ENCODE peak calls at places on chromosome 19, in nine cellular contexts. I is CD8-positive, alpha-beta T cell; U is left lung; D is progenitor cell of endocrine pancreas; Y is esophagus squamous epithelium; B is sigmoid colon; Z is neural crest cell; M is omental fat pad; S is glutamatergic neuron. P is an unnamed sample.

GRCh38 chr19:33396701-33397535 is 23.4 kb downstream of the CEBPG start:
- DNase-seq in I (no peak), U (peak), D (no peak), Y (no peak), B (peak), Z (no peak), M (no peak), S (peak), P (no peak)

GRCh38 chr19:17788632-17789031 is 6.3 kb upstream of the B3GNT3 start:
- DNase-seq in I (no peak), U (no peak), D (no peak), Y (no peak), B (no peak), Z (no peak), M (no peak), S (no peak), P (no peak)

GRCh38 chr19:3178377-3178972 is at the start of gene S1PR4:
- DNase-seq in I (peak), U (no peak), D (no peak), Y (no peak), B (no peak), Z (no peak), M (no peak), S (no peak), P (no peak)

GRCh38 chr19:23075031-23075733 is 41.6 kb upstream of the ZNF730 start:
- DNase-seq in I (no peak), U (peak), D (peak), Y (no peak), B (peak), Z (peak), M (peak), S (peak), P (no peak)

GRCh38 chr19:10093295-10094186 is 7.4 kb downstream of the SHFL start:
- DNase-seq in I (no peak), U (no peak), D (no peak), Y (no peak), B (no peak), Z (no peak), M (no peak), S (no peak), P (no peak)

GRCh38 chr19:35505956-35506355 is 7.5 kb downstream of the DMKN start:
- DNase-seq in I (no peak), U (no peak), D (no peak), Y (no peak), B (no peak), Z (no peak), M (no peak), S (no peak), P (no peak)

GRCh38 chr19:35862528-35862927 is 5.8 kb downstream of the KIRREL2 start:
- DNase-seq in I (no peak), U (no peak), D (no peak), Y (no peak), B (no peak), Z (no peak), M (no peak), S (no peak), P (no peak)

GRCh38 chr19:17627161-17627560 is 61.0 kb downstream of the UNC13A start:
- DNase-seq in I (no peak), U (no peak), D (no peak), Y (no peak), B (no peak), Z (no peak), M (no peak), S (no peak), P (no peak)

GRCh38 chr19:6056801-6057650 is 53.3 kb downstream of the RFX2 start:
- DNase-seq in I (no peak), U (peak), D (no peak), Y (no peak), B (peak), Z (no peak), M (peak), S (no peak), P (peak)

GRCh38 chr19:55640043-55640576 is 692 bp upstream of the ZNF580 start:
- DNase-seq in I (peak), U (peak), D (no peak), Y (no peak), B (peak), Z (no peak), M (no peak), S (peak), P (no peak)

GRCh38 chr19:38737921-38738731 is 6.1 kb downstream of the CAPN12 start:
- DNase-seq in I (no peak), U (no peak), D (no peak), Y (no peak), B (peak), Z (no peak), M (no peak), S (no peak), P (no peak)

GRCh38 chr19:7506385-7507328 is 9.2 kb upstream of the ZNF358 start:
- DNase-seq in I (peak), U (peak), D (no peak), Y (peak), B (peak), Z (peak), M (no peak), S (peak), P (peak)

GRCh38 chr19:46886546-46887239 is 25.9 kb downstream of the ARHGAP35 start:
- DNase-seq in I (no peak), U (no peak), D (no peak), Y (no peak), B (no peak), Z (no peak), M (no peak), S (no peak), P (no peak)

GRCh38 chr19:2627319-2627829 is 75.1 kb downstream of the GNG7 start:
- DNase-seq in I (no peak), U (peak), D (no peak), Y (peak), B (peak), Z (no peak), M (no peak), S (no peak), P (peak)

GRCh38 chr19:56167064-56167578 is 8.7 kb upstream of the GALP start:
- DNase-seq in I (no peak), U (no peak), D (no peak), Y (no peak), B (no peak), Z (no peak), M (no peak), S (no peak), P (no peak)

GRCh38 chr19:16285769-16286564 is 38.7 kb upstream of the KLF2 start:
- DNase-seq in I (no peak), U (no peak), D (no peak), Y (no peak), B (no peak), Z (no peak), M (no peak), S (no peak), P (no peak)

GRCh38 chr19:5895409-5895808 is 8.2 kb downstream of the NDUFA11 start:
- DNase-seq in I (no peak), U (no peak), D (no peak), Y (no peak), B (no peak), Z (no peak), M (no peak), S (no peak), P (no peak)

GRCh38 chr19:43555185-43555770 is 20.0 kb downstream of the XRCC1 start:
- DNase-seq in I (peak), U (peak), D (peak), Y (no peak), B (peak), Z (peak), M (no peak), S (peak), P (peak)

GRCh38 chr19:52291781-52292180 is 5.2 kb upstream of the ZNF480 start:
- DNase-seq in I (no peak), U (no peak), D (no peak), Y (no peak), B (no peak), Z (no peak), M (no peak), S (no peak), P (no peak)

GRCh38 chr19:56837892-56838679 is 2.4 kb downstream of the PEG3 start:
- DNase-seq in I (no peak), U (peak), D (no peak), Y (no peak), B (peak), Z (no peak), M (peak), S (peak), P (no peak)

GRCh38 chr19:47095707-47096704 is 17.6 kb downstream of the ZC3H4 start:
- DNase-seq in I (no peak), U (peak), D (no peak), Y (no peak), B (no peak), Z (no peak), M (no peak), S (no peak), P (peak)

GRCh38 chr19:13301627-13302334 is 151.6 kb downstream of the IER2 start:
- DNase-seq in I (no peak), U (no peak), D (no peak), Y (no peak), B (no peak), Z (no peak), M (no peak), S (no peak), P (no peak)

GRCh38 chr19:38224014-38224862 is at the start of gene DPF1:
- DNase-seq in I (peak), U (no peak), D (peak), Y (no peak), B (no peak), Z (peak), M (no peak), S (peak), P (peak)

GRCh38 chr19:4814625-4815425 is 16.7 kb downstream of the TICAM1 start:
- DNase-seq in I (no peak), U (no peak), D (no peak), Y (no peak), B (no peak), Z (no peak), M (no peak), S (no peak), P (no peak)

GRCh38 chr19:48149430-48149829 is 20.7 kb downstream of the LIG1 start:
- DNase-seq in I (no peak), U (no peak), D (no peak), Y (no peak), B (peak), Z (no peak), M (no peak), S (no peak), P (no peak)

GRCh38 chr19:55528030-55528801 is 8.7 kb downstream of the SBK2 start:
- DNase-seq in I (no peak), U (no peak), D (no peak), Y (no peak), B (no peak), Z (no peak), M (no peak), S (peak), P (no peak)

GRCh38 chr19:51407631-51408131 is 9.8 kb downstream of the SIGLEC10 start:
- DNase-seq in I (peak), U (no peak), D (no peak), Y (no peak), B (no peak), Z (no peak), M (no peak), S (no peak), P (peak)

GRCh38 chr19:12779162-12779993 is 4.0 kb upstream of the HOOK2 start:
- DNase-seq in I (no peak), U (peak), D (no peak), Y (no peak), B (peak), Z (peak), M (no peak), S (peak), P (peak)

GRCh38 chr19:58450836-58451357 is 525 bp upstream of the ZNF324B start:
- DNase-seq in I (no peak), U (no peak), D (no peak), Y (no peak), B (no peak), Z (no peak), M (no peak), S (no peak), P (no peak)

GRCh38 chr19:4487572-4487971 is 15.5 kb downstream of the HDGFL2 start:
- DNase-seq in I (no peak), U (no peak), D (no peak), Y (no peak), B (no peak), Z (no peak), M (no peak), S (no peak), P (no peak)

GRCh38 chr19:3129112-3129511 is 6.7 kb upstream of the GNA15 start:
- DNase-seq in I (no peak), U (no peak), D (no peak), Y (no peak), B (no peak), Z (no peak), M (no peak), S (no peak), P (peak)

GRCh38 chr19:5191091-5191490 is 149.5 kb downstream of the PTPRS start:
- DNase-seq in I (no peak), U (no peak), D (no peak), Y (no peak), B (no peak), Z (no peak), M (no peak), S (no peak), P (no peak)

GRCh38 chr19:8321760-8322637 is 703 bp downstream of the RPS28 start:
- DNase-seq in I (no peak), U (no peak), D (no peak), Y (no peak), B (no peak), Z (no peak), M (no peak), S (no peak), P (no peak)

GRCh38 chr19:12052057-12052570 is 647 bp downstream of the ZNF878 start:
- DNase-seq in I (no peak), U (no peak), D (no peak), Y (no peak), B (no peak), Z (no peak), M (no peak), S (no peak), P (no peak)

DNA sequence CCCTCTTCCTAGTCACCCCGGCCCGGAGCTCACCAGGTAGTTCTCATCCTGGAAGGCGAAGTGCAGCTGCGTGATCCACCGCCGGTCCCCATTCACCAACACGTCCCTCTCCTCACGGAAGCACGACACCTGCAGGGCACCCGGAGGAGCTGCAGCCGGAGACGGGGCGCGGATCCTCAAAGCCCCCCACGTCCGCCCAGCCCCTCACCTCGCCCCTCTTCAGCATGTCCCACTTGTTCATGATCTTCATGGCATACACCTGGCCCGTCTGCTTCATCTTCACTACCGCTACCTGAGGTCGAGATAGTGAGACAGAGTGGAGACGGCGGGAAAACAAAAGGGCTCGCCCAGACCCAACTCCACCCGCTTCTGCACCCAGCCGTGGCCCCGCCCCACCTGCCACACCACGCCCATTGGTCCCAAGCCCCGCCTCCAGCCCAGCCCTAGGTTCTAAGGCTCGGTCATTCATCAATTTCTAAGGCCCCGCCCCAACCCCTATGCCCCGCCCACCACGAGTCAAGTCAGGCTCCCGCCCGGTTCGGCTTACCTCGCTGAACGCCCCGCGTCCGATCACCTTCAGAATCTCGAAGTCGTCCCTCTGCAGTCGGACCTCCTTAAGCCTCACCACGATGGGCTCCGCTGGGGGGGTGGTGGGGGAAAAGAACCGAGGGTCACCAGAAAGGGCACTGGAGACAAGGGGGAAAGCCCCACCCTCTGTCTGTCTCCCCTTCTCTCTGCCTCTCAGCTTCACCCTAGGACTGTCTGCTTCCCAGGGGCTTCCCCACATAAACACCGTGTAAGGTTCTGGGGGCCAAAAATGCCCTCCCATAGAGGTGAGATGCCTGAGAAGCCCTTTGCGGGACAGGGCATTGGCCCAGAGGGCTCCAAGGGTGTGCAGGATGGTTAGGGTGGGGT is 2.8 kb downstream of the DMPK start:
- DNase-seq in I (peak), U (peak), D (peak), Y (peak), B (peak), Z (peak), M (peak), S (peak), P (peak)
- TF ChIP-seq CTCF in I (peak), U (peak), D (peak), Y (peak), B (peak), Z (peak), M (no peak), S (peak), P (no peak)

GRCh38 chr19:45492137-45492626 is 4.7 kb downstream of the RTN2 start:
- DNase-seq in I (no peak), U (no peak), D (no peak), Y (no peak), B (no peak), Z (no peak), M (no peak), S (no peak), P (no peak)
- TF ChIP-seq CTCF in I (no peak), U (no peak), D (no peak), Y (no peak), B (no peak), Z (no peak), M (no peak), S (no peak), P (no peak)

GRCh38 chr19:41263850-41264580 is at the start of gene HNRNPUL1:
- DNase-seq in I (peak), U (peak), D (peak), Y (peak), B (peak), Z (peak), M (peak), S (peak), P (peak)
- TF ChIP-seq CTCF in I (no peak), U (no peak), D (peak), Y (no peak), B (no peak), Z (no peak), M (no peak), S (no peak), P (no peak)

DNA sequence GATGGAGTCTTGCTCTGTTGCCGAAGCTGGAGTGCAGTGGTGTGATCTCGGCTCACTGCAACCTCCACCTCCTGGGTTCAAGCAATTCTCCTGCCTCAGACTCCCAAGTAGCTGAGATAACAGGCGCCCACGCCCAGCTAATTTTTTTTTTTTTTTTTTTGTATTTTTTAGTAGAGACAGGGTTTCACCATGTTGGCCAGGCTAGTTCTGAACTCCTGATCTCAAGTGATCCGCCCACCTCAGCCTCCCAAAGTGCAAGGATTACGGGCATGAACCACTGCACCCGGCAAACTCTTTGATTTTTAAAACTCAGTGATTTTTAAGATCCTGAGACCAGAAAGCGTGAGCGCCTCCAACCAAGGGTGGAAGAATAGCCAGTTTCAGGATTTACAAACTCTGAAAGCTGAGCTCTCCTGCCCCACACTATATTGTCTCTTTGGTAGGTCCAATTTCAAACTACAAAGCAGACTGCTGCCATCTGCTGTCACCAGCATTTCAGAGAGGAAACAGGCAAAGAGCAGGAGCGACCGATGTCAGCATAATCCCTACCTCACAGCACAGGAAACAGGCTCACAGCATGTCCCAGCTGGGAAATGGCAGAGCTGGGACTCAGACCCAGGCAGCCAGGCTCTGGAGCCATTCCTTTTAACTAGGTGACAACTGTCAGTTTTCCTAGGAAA is 9.2 kb downstream of the NOSIP start:
- DNase-seq in I (peak), U (no peak), D (no peak), Y (no peak), B (no peak), Z (no peak), M (no peak), S (peak), P (no peak)
- TF ChIP-seq CTCF in I (no peak), U (no peak), D (no peak), Y (no peak), B (no peak), Z (no peak), M (no peak), S (no peak), P (no peak)

GRCh38 chr19:1251233-1251502 is 2.8 kb downstream of the MIDN start:
- DNase-seq in I (no peak), U (no peak), D (no peak), Y (no peak), B (no peak), Z (no peak), M (no peak), S (no peak), P (no peak)

GRCh38 chr19:1251503-1252220 is 3.3 kb downstream of the MIDN start:
- DNase-seq in I (peak), U (peak), D (no peak), Y (peak), B (peak), Z (no peak), M (no peak), S (no peak), P (no peak)

GRCh38 chr19:1249298-1249989 is 1.1 kb downstream of the MIDN start:
- DNase-seq in I (peak), U (peak), D (peak), Y (peak), B (peak), Z (peak), M (no peak), S (peak), P (peak)

GRCh38 chr19:1249990-1250298 is 1.6 kb downstream of the MIDN start:
- DNase-seq in I (no peak), U (no peak), D (no peak), Y (no peak), B (no peak), Z (no peak), M (no peak), S (no peak), P (no peak)

DNA sequence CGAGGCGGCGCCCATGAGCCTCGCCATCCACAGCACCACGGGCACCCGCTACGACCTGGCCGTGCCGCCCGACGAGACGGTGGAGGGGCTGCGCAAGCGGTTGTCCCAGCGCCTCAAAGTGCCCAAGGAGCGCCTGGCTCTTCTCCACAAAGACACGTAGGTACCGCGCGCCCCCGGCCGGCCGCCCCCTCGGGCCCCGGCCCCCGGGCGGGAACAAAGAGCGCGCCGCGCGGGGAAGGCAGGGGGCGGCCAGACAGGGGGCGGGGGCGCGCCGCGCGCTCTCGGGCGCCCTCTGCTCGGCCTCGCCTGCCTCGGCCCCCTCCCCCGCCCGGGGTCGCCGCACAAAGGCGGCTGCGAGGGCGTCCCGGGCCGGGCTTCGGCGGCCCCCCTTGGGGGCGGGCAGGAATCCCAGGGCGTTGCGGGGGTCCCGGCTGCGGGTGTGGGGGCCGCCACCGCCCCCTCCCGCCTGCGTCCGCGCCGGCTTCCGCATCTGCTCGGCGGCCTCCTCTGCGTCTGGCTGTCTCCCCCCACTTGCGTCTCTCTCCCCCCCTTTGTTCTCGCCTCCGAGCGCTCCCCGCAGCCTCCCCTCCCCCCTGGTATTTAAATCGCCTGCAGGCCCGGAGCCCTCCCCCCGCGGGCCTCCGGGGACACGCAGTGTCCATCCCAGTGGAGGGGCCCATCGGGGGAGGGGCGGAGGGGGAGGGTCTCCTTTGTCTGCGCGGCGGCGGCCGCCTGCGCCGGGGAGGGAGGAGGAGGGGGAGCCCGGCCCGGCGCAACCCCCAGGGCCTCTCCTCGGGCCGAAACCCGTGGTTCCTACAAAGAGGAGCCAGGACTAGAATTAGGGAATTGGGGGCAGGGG is 2.2 kb downstream of the MIDN start:
- DNase-seq in I (peak), U (peak), D (peak), Y (no peak), B (peak), Z (peak), M (no peak), S (peak), P (no peak)
- TF ChIP-seq CTCF in I (no peak), U (no peak), D (no peak), Y (no peak), B (no peak), Z (no peak), M (no peak), S (no peak), P (no peak)